ENCODE peak calls at places on chromosomes 2 and 18, in seven cellular contexts. S is brain microvascular endothelial cell, R is fibroblast of the conjunctiva, Z is heart right ventricle, I is AG09319, V is nucleus accumbens, X is aorta. K is an unnamed sample.
A peak's percentile ranks its signal among the peaks of the same experiment; 100 is the strongest.

GRCh38 chr2:196088209-196088608 is 19.6 kb upstream of the DNAH7 start:
- DNase-seq in S (peak; percentile 74), R (peak; percentile 35), Z (no peak), I (no peak), V (no peak), X (no peak), K (no peak)

GRCh38 chr2:138113871-138114525 is 149.7 kb downstream of the HNMT start:
- DNase-seq in S (peak; percentile 29), R (no peak), Z (no peak), I (no peak), V (no peak), X (no peak), K (no peak)

GRCh38 chr2:107776333-107776732 is 50.4 kb upstream of the RGPD4 start:
- DNase-seq in S (no peak), R (no peak), Z (no peak), I (no peak), V (no peak), X (no peak), K (no peak)

GRCh38 chr2:20176760-20177159 is 48.2 kb downstream of the SDC1 start:
- DNase-seq in S (no peak), R (no peak), Z (no peak), I (no peak), V (no peak), X (no peak), K (no peak)

GRCh38 chr18:48361801-48362200 is 47.4 kb downstream of the ZBTB7C start:
- DNase-seq in S (no peak), R (no peak), Z (no peak), I (no peak), V (no peak), X (no peak), K (no peak)

GRCh38 chr2:47214990-47215389 is 59.9 kb upstream of the STPG4 start:
- DNase-seq in S (no peak), R (no peak), Z (no peak), I (no peak), V (no peak), X (no peak), K (no peak)

GRCh38 chr18:666177-666576 is 8.7 kb downstream of the TYMS start:
- DNase-seq in S (no peak), R (no peak), Z (no peak), I (no peak), V (no peak), X (no peak), K (no peak)

GRCh38 chr18:68262697-68263293 is 452.1 kb downstream of the TMX3 start:
- DNase-seq in S (peak; percentile 23), R (peak; percentile 28), Z (no peak), I (no peak), V (no peak), X (no peak), K (peak; percentile 61)

GRCh38 chr2:174535083-174535482 is 48.3 kb upstream of the GPR155 start:
- DNase-seq in S (no peak), R (no peak), Z (no peak), I (no peak), V (no peak), X (no peak), K (no peak)

GRCh38 chr18:43571078-43571689 is 293.9 kb upstream of the SYT4 start:
- DNase-seq in S (peak; percentile 65), R (peak; percentile 34), Z (no peak), I (peak; percentile 15), V (no peak), X (no peak), K (peak; percentile 14)

GRCh38 chr2:233832869-233833812 is 21.2 kb downstream of the HJURP start:
- DNase-seq in S (peak; percentile 53), R (no peak), Z (no peak), I (peak; percentile 15), V (no peak), X (peak; percentile 41), K (peak; percentile 48)

GRCh38 chr2:42028571-42029148 is 19.2 kb upstream of the PKDCC start:
- DNase-seq in S (no peak), R (no peak), Z (peak; percentile 48), I (no peak), V (no peak), X (no peak), K (no peak)

GRCh38 chr2:54845094-54845493 is 121.6 kb downstream of the EML6 start:
- DNase-seq in S (no peak), R (no peak), Z (no peak), I (no peak), V (no peak), X (no peak), K (no peak)

GRCh38 chr18:47507651-47508050 is 256.2 kb upstream of the SKOR2 start:
- DNase-seq in S (no peak), R (no peak), Z (no peak), I (no peak), V (no peak), X (no peak), K (no peak)

GRCh38 chr2:168660859-168661258 is 141.6 kb upstream of the NOSTRIN start:
- DNase-seq in S (no peak), R (no peak), Z (no peak), I (no peak), V (no peak), X (no peak), K (no peak)

GRCh38 chr2:12502759-12503158 is 214.0 kb upstream of the TRIB2 start:
- DNase-seq in S (no peak), R (no peak), Z (no peak), I (peak; percentile 63), V (no peak), X (no peak), K (peak; percentile 77)

GRCh38 chr2:160252278-160252887 is 52.3 kb upstream of the ITGB6 start:
- DNase-seq in S (no peak), R (no peak), Z (no peak), I (no peak), V (no peak), X (no peak), K (no peak)

GRCh38 chr2:168469281-168469988 is 13.4 kb downstream of the CERS6 start:
- DNase-seq in S (no peak), R (no peak), Z (no peak), I (no peak), V (no peak), X (no peak), K (no peak)

GRCh38 chr2:201696151-201696659 is 2.2 kb downstream of the MPP4 start:
- DNase-seq in S (peak; percentile 82), R (peak; percentile 64), Z (no peak), I (no peak), V (no peak), X (no peak), K (peak; percentile 87)

GRCh38 chr2:29951561-29951960 is 30.2 kb upstream of the ALK start:
- DNase-seq in S (no peak), R (no peak), Z (no peak), I (no peak), V (no peak), X (no peak), K (no peak)

GRCh38 chr2:215527738-215528137 is 91.9 kb upstream of the FN1 start:
- DNase-seq in S (peak; percentile 57), R (no peak), Z (no peak), I (peak; percentile 52), V (no peak), X (no peak), K (peak; percentile 63)

GRCh38 chr18:48422947-48423378 is 13.8 kb upstream of the ZBTB7C start:
- DNase-seq in S (no peak), R (no peak), Z (no peak), I (no peak), V (no peak), X (no peak), K (no peak)

GRCh38 chr2:12965540-12966269 is 249.0 kb downstream of the TRIB2 start:
- DNase-seq in S (peak; percentile 25), R (no peak), Z (no peak), I (no peak), V (no peak), X (no peak), K (no peak)

GRCh38 chr2:119474371-119475224 is 42.9 kb downstream of the TMEM37 start:
- DNase-seq in S (no peak), R (no peak), Z (no peak), I (no peak), V (no peak), X (no peak), K (no peak)

GRCh38 chr2:128686498-128686861 is 367.8 kb upstream of the HS6ST1 start:
- DNase-seq in S (no peak), R (no peak), Z (no peak), I (no peak), V (no peak), X (no peak), K (no peak)

GRCh38 chr2:205405752-205406151 is 276.5 kb upstream of the NRP2 start:
- DNase-seq in S (peak; percentile 56), R (peak; percentile 87), Z (no peak), I (peak; percentile 54), V (no peak), X (no peak), K (peak; percentile 72)